ENCODE peak calls at places on chromosomes 2 and 18, in four cellular contexts. J is AG10803, A is T-helper 1 cell, R is iPS-NIHi11. B is an unnamed sample.

GRCh38 chr2:46096272-46096671 is 200.9 kb upstream of the EPAS1 start:
- DNase-seq in A (no peak), R (no peak), J (no peak), B (peak)

GRCh38 chr2:47309952-47310800 is 92.8 kb upstream of the MSH2 start:
- DNase-seq in J (peak), R (no peak), A (no peak), B (no peak)

GRCh38 chr2:12169721-12170120 is 423.3 kb downstream of the LPIN1 start:
- DNase-seq in A (no peak), R (no peak), J (peak), B (peak)

GRCh38 chr2:71669058-71669456 is 215.7 kb downstream of the DYSF start:
- DNase-seq in J (no peak), R (peak), A (no peak), B (no peak)

GRCh38 chr18:30192216-30192615 is 850.3 kb downstream of the DSC3 start:
- DNase-seq in A (no peak), J (no peak), R (peak), B (no peak)

GRCh38 chr18:50989711-50990110 is 21.9 kb downstream of the ELAC1 start:
- DNase-seq in J (no peak), R (no peak), A (no peak), B (no peak)

GRCh38 chr2:10489842-10490555 is 41.9 kb upstream of the ODC1 start:
- DNase-seq in A (no peak), R (no peak), J (peak), B (no peak)

GRCh38 chr2:140893685-140894084 is 1237.1 kb downstream of the LRP1B start:
- DNase-seq in J (peak), R (no peak), A (no peak), B (peak)

GRCh38 chr18:49094979-49095632 is 144.3 kb upstream of the SMAD7 start:
- DNase-seq in A (no peak), J (peak), R (no peak), B (peak)

GRCh38 chr2:23381084-23381483 is 3.9 kb upstream of the KLHL29 start:
- DNase-seq in A (no peak), J (peak), R (no peak), B (peak)

GRCh38 chr2:36481709-36482108 is 116.3 kb downstream of the FEZ2 start:
- DNase-seq in J (no peak), A (no peak), R (no peak), B (no peak)

GRCh38 chr2:236249066-236249465 is 15.1 kb downstream of the ASB18 start:
- DNase-seq in J (no peak), A (no peak), R (no peak), B (no peak)

GRCh38 chr2:241620419-241620769 is 16.6 kb downstream of the THAP4 start:
- DNase-seq in A (no peak), J (peak), R (no peak), B (peak)

GRCh38 chr2:162146906-162147305 is 5.1 kb downstream of the GCG start:
- DNase-seq in R (no peak), J (peak), A (no peak), B (no peak)

GRCh38 chr18:5122270-5122669 is 74.8 kb downstream of the AKAIN1 start:
- DNase-seq in J (no peak), A (no peak), R (no peak), B (no peak)

GRCh38 chr18:48784654-48785053 is 166.1 kb downstream of the SMAD7 start:
- DNase-seq in R (no peak), J (no peak), A (no peak), B (no peak)

GRCh38 chr2:160214461-160215055 is 14.5 kb upstream of the ITGB6 start:
- DNase-seq in R (peak), A (no peak), J (peak), B (peak)

GRCh38 chr2:169038338-169038757 is 7.2 kb upstream of the ABCB11 start:
- DNase-seq in J (no peak), R (no peak), A (no peak), B (no peak)

GRCh38 chr18:23493654-23494053 is 9.7 kb upstream of the RMC1 start:
- DNase-seq in R (no peak), A (no peak), J (no peak), B (no peak)

GRCh38 chr2:118046628-118047210 is 32.8 kb upstream of the CCDC93 start:
- DNase-seq in J (peak), R (peak), A (no peak), B (peak)

GRCh38 chr2:218807626-218808025 is 24.0 kb downstream of the PRKAG3 start:
- DNase-seq in R (no peak), A (no peak), J (no peak), B (no peak)

GRCh38 chr2:44233450-44234128 is 41.7 kb upstream of the SLC3A1 start:
- DNase-seq in R (peak), J (peak), A (no peak), B (peak)

GRCh38 chr2:64463784-64464183 is 9.8 kb downstream of the LGALSL start:
- DNase-seq in J (peak), A (no peak), R (no peak), B (peak)

GRCh38 chr18:59528866-59529265 is 168.4 kb downstream of the CCBE1 start:
- DNase-seq in R (no peak), A (no peak), J (no peak), B (no peak)

GRCh38 chr2:192500550-192501200 is 305.9 kb upstream of the TMEFF2 start:
- DNase-seq in J (no peak), A (no peak), R (peak), B (peak)

GRCh38 chr18:32346667-32347066 is 124.0 kb downstream of the GAREM1 start:
- DNase-seq in A (no peak), J (no peak), R (no peak), B (no peak)

GRCh38 chr2:26752636-26753035 is 11.4 kb upstream of the SLC35F6 start:
- DNase-seq in J (peak), R (no peak), A (no peak), B (no peak)

GRCh38 chr2:127526940-127527804 is 883 bp upstream of the IWS1 start:
- DNase-seq in A (no peak), J (no peak), R (no peak), B (no peak)

GRCh38 chr18:59279193-59279592 is 5.9 kb upstream of the RAX start:
- DNase-seq in R (no peak), J (peak), A (no peak), B (no peak)

GRCh38 chr2:235779444-235779896 is 285.6 kb downstream of the AGAP1 start:
- DNase-seq in A (peak), R (peak), J (peak), B (peak)

GRCh38 chr2:71071681-71072398 is 3.4 kb downstream of the NAGK start:
- DNase-seq in A (peak), J (no peak), R (no peak), B (no peak)

GRCh38 chr2:288002-288742 is at the start of gene ALKAL2:
- DNase-seq in J (no peak), A (no peak), R (peak), B (no peak)

GRCh38 chr2:215420471-215420935 is 15.4 kb downstream of the FN1 start:
- DNase-seq in A (no peak), R (no peak), J (no peak), B (peak)

GRCh38 chr2:156021326-156022040 is 311.0 kb downstream of the NR4A2 start:
- DNase-seq in R (no peak), J (no peak), A (no peak), B (no peak)

GRCh38 chr2:17136895-17137294 is 381.3 kb downstream of the RAD51AP2 start:
- DNase-seq in R (no peak), A (no peak), J (no peak), B (peak)

GRCh38 chr2:10580991-10581390 is 108.8 kb downstream of the NOL10 start:
- DNase-seq in R (no peak), A (no peak), J (no peak), B (no peak)